ENCODE peak calls at places on chromosome 6, in four cellular contexts. E is SK-N-SH, Q is H1, M is K562. W is an unnamed sample.
A peak's percentile ranks its signal among the peaks of the same experiment; 100 is the strongest.

GRCh38 chr6:122712093-122712863 is 67.2 kb upstream of the FABP7 start:
- DNase-seq in E (no peak), Q (no peak), M (peak; percentile 78), W (no peak)

GRCh38 chr6:136535880-136536620 is 14.2 kb downstream of the MAP7 start:
- DNase-seq in E (no peak), Q (no peak), M (no peak), W (no peak)

GRCh38 chr6:135675862-135676261 is 175.6 kb upstream of the PDE7B start:
- DNase-seq in E (peak; percentile 39), Q (no peak), M (peak; percentile 67), W (peak; percentile 18)

GRCh38 chr6:98824907-98825601 is 9.3 kb upstream of the POU3F2 start:
- DNase-seq in E (no peak), Q (peak; percentile 73), M (no peak), W (peak; percentile 24)

GRCh38 chr6:5671604-5672559 is 334.8 kb downstream of the NRN1 start:
- DNase-seq in E (no peak), Q (no peak), M (peak; percentile 16), W (no peak)

GRCh38 chr6:72246926-72247325 is 360.6 kb downstream of the RIMS1 start:
- DNase-seq in E (peak; percentile 0), Q (no peak), M (peak; percentile 1), W (no peak)

GRCh38 chr6:22392711-22393110 is 95.9 kb upstream of the PRL start:
- DNase-seq in E (no peak), Q (no peak), M (no peak), W (no peak)

GRCh38 chr6:20661721-20662120 is 127.5 kb downstream of the CDKAL1 start:
- DNase-seq in E (peak; percentile 15), Q (no peak), M (no peak), W (no peak)

GRCh38 chr6:30325873-30326445 is 768 bp upstream of the TRIM39 start:
- DNase-seq in E (no peak), Q (peak; percentile 88), M (peak; percentile 78), W (peak; percentile 58)

GRCh38 chr6:168369776-168370175 is 50.2 kb upstream of the DACT2 start:
- DNase-seq in E (no peak), Q (no peak), M (no peak), W (no peak)

GRCh38 chr6:168368971-168369370 is 49.4 kb upstream of the DACT2 start:
- DNase-seq in E (no peak), Q (no peak), M (no peak), W (no peak)

GRCh38 chr6:168367285-168367720 is 47.7 kb upstream of the DACT2 start:
- DNase-seq in E (no peak), Q (no peak), M (no peak), W (no peak)

GRCh38 chr6:168366473-168366872 is 46.9 kb upstream of the DACT2 start:
- DNase-seq in E (no peak), Q (no peak), M (no peak), W (no peak)

DNA sequence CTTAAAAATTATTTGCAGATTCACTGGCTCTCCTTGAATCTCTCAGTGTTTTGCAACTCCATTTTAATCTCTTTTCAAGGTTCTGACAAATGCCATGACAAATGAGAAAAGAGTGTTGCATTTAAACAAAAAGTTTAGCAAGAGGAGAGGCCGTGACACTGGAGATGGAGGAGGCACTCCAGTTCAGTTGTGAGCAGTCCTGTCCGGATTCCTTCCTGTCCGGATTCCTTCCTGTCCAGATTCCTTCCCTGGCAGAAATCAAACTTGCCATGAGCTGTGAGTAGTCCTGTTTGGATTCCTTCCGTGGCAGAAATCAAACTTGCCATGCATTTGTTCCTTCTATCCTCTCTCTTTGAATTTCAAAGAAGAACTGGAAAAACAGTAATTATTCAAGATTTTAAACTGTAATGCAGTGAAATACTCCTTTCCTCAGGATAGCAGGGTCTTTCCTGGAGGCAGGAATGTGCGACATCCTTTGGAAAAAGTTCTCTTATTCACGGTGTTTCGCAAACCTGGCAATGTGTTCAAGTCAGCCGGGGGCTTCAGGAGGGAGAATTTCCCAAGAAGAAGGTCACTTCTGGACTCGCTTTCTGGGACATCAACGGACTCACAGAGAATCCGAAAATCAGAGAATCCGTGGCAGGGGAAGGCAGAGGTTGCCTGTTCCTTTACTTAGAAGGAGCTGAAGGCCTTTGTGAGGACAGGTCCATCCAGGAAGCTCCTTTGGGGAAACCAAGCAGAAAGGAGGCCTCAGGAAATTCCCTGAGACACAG is 48.7 kb upstream of the DACT2 start:
- DNase-seq in E (no peak), Q (no peak), M (no peak), W (no peak)
- TF ChIP-seq TEAD4 in E (no peak), Q (no peak), M (no peak), W (no peak)

GRCh38 chr6:91268941-91269340 is 682.1 kb upstream of the MAP3K7 start:
- DNase-seq in E (no peak), Q (no peak), M (no peak), W (no peak)
- TF ChIP-seq TEAD4 in E (no peak), Q (no peak), M (no peak), W (no peak)

DNA sequence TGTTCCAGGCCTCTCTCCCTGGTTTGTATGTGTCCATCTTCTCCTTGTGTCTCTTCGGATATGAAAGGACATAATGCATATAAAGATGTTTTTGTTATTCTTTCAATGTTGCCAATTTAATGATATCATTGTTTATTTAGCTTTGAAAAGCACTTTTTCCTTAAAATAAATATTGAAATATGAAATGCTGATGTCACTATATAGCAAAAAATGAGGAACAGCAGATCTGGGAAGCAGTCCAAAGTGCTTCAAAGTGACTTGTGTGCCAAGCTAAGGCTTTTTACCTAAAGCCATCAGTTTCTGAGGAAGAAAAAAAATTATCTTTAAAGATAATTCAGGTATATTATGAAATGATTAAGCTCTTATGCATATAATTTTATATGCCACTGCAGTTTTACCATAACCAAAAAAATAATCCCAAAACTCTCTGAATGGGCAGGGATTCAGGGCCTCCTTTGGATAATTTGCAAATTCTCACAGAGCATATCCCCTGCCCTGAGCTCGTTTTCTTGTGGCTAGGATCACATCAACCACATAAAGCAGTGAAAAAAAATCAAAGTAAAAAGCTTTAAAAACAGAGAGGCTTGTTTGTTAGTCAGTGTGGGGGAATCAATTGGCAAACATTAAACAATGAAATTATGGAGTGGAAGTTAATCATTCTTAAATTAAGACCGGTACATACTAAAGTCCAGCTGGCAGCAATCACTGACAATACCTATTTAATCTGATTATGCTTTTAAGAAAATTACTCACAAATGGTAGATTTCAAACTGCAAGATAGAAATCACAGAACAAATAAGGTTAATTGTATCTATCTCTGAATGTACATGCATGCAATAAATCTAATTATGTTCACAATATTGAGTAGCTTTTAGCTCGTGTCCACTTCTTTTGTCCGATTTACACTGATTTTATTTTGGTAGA is 1027.9 kb upstream of the ADGRB3 start:
- DNase-seq in E (peak; percentile 31), Q (no peak), M (no peak), W (no peak)
- TF ChIP-seq TEAD4 in E (peak; percentile 59), Q (no peak), M (no peak), W (no peak)

DNA sequence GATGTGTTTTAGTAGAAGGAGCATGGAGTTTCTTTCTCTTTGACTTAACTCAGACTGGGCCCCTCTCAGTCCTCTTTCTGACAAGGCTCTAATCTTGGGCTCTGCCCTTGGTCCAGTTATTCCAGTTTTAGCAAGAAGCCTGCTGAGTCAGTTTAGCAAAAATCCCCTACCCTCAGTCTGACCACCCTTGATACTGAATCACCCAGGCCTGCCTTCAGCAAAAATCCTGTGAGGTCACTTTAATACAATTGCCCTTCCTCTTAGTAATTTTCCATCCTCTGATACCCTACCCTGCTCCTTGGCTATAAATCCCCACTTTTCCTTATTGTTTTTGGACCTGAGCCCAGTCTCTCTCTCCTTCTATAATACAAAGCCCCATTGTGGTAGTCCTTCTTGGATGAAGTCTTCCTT is 326.7 kb upstream of the NOX3 start:
- DNase-seq in E (no peak), Q (no peak), M (no peak), W (no peak)
- TF ChIP-seq TEAD4 in E (peak; percentile 68), Q (no peak), M (no peak), W (no peak)

DNA sequence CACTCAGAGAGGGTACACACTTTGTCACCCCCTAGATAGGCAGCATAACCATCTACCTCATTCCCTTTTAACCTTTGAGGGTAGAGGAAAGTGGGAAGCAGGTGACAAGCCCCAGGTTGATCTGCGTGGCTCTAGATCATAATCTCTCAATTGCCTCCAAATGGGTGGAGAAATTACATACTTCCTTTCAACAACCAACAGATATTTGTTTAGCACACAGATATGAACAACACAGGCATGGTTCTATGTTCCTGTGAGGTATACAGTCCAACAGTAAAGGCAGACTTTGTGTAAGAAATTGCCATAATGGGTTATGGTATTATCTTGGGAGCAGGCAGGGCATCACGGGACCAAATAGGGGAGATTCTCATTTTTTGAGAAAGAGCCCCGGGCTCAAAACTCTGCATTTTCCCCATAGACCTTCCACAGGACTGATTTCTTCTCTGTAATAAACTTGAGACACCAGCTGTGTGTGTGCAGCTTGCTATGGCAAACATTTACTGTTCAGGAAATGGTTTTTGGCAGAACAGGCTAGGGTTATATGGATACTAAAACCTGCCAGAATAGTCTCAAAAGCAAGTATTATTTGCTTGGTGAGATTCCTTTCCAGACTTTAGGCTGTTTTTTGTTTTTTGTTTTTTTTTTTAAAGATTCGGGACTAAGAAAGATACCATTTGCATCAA is 126.2 kb downstream of the CD164 start:
- DNase-seq in E (no peak), Q (no peak), M (no peak), W (no peak)
- TF ChIP-seq TEAD4 in E (no peak), Q (no peak), M (no peak), W (no peak)

W was measured in WTC11.